ENCODE peak calls at places on chromosome 13, in seven cellular contexts. N is HEK293T, C is HCT116, V is GM12878, E is K562, S is WTC11, Y is HepG2. X is an unnamed sample.

GRCh38 chr13:50127726-50128291 is 112.6 kb downstream of the KCNRG start:
- DNase-seq in V (no peak), C (no peak), Y (no peak), S (peak; percentile 44), E (no peak), N (no peak), X (peak; percentile 68)

GRCh38 chr13:23985846-23986245 is 88.5 kb upstream of the C1QTNF9B start:
- DNase-seq in N (no peak), C (no peak), E (no peak), Y (no peak), S (no peak), V (no peak), X (no peak)

GRCh38 chr13:42225051-42225450 is 46.9 kb upstream of the AKAP11 start:
- DNase-seq in Y (no peak), S (no peak), V (no peak), N (no peak), E (no peak), C (no peak), X (no peak)

GRCh38 chr13:93158565-93158964 is 68.0 kb upstream of the GPC6 start:
- DNase-seq in Y (no peak), V (no peak), C (no peak), S (no peak), N (no peak), E (no peak), X (no peak)

GRCh38 chr13:76711515-76712182 is 174.6 kb downstream of the KCTD12 start:
- DNase-seq in Y (no peak), V (no peak), S (no peak), N (no peak), C (no peak), E (no peak), X (no peak)

GRCh38 chr13:97122381-97122996 is 99.6 kb upstream of the MBNL2 start:
- DNase-seq in E (no peak), S (no peak), Y (no peak), V (no peak), C (peak; percentile 85), N (no peak), X (no peak)

GRCh38 chr13:30895773-30896172 is 10.3 kb upstream of the MEDAG start:
- DNase-seq in C (no peak), V (no peak), N (no peak), E (no peak), Y (no peak), S (no peak), X (no peak)

GRCh38 chr13:42894765-42895181 is 97.3 kb downstream of the EPSTI1 start:
- DNase-seq in V (no peak), Y (no peak), N (no peak), S (no peak), E (no peak), C (no peak), X (no peak)

GRCh38 chr13:43894438-43894837 is 14.7 kb downstream of the LACC1 start:
- DNase-seq in C (no peak), S (no peak), Y (no peak), N (no peak), E (no peak), V (no peak), X (no peak)

GRCh38 chr13:46113596-46113995 is 8.8 kb upstream of the CPB2 start:
- DNase-seq in C (no peak), S (no peak), V (no peak), N (no peak), E (peak; percentile 71), Y (no peak), X (no peak)

GRCh38 chr13:42215578-42216421 is 56.2 kb upstream of the AKAP11 start:
- DNase-seq in Y (peak; percentile 10), V (peak; percentile 4), E (peak; percentile 45), C (peak; percentile 29), S (peak; percentile 42), N (peak; percentile 40), X (no peak)

GRCh38 chr13:43686557-43686956 is 100.2 kb downstream of the ENOX1 start:
- DNase-seq in C (no peak), V (no peak), S (no peak), E (peak; percentile 1), N (no peak), Y (peak; percentile 2), X (no peak)

GRCh38 chr13:102651892-102652291 is 43.0 kb downstream of the METTL21C start:
- DNase-seq in V (no peak), S (no peak), N (no peak), E (no peak), Y (no peak), C (no peak), X (no peak)

GRCh38 chr13:106566682-106567420 is 1.1 kb downstream of the ARGLU1 start:
- DNase-seq in E (peak; percentile 69), S (peak; percentile 37), C (no peak), Y (peak; percentile 32), V (no peak), N (peak; percentile 19), X (no peak)

GRCh38 chr13:42780044-42780443 is 1.3 kb upstream of the FAM216B start:
- DNase-seq in Y (no peak), S (no peak), E (no peak), V (no peak), N (no peak), C (no peak), X (no peak)

GRCh38 chr13:28494537-28494860 is 429 bp downstream of the FLT1 start:
- DNase-seq in E (no peak), S (no peak), Y (no peak), C (no peak), V (no peak), N (peak; percentile 33), X (no peak)

GRCh38 chr13:98174321-98174720 is 2.7 kb downstream of the RNF113B start:
- DNase-seq in E (no peak), Y (no peak), V (no peak), S (no peak), N (no peak), C (no peak), X (no peak)

GRCh38 chr13:48728226-48728625 is 74.5 kb downstream of the CYSLTR2 start:
- DNase-seq in V (no peak), Y (no peak), E (no peak), N (no peak), S (no peak), C (no peak), X (no peak)

GRCh38 chr13:48728876-48729275 is 75.1 kb downstream of the CYSLTR2 start:
- DNase-seq in Y (no peak), E (no peak), C (no peak), N (no peak), V (no peak), S (no peak), X (no peak)

GRCh38 chr13:48730971-48731658 is 77.4 kb downstream of the CYSLTR2 start:
- DNase-seq in S (peak; percentile 13), N (no peak), C (peak; percentile 21), V (no peak), E (no peak), Y (no peak), X (no peak)

GRCh38 chr13:48726711-48727110 is 73.0 kb downstream of the CYSLTR2 start:
- DNase-seq in E (no peak), S (no peak), Y (no peak), C (no peak), V (no peak), N (no peak), X (no peak)

GRCh38 chr13:48727252-48728011 is 73.7 kb downstream of the CYSLTR2 start:
- DNase-seq in C (no peak), Y (no peak), E (no peak), N (peak; percentile 21), V (no peak), S (no peak), X (no peak)
- TF ChIP-seq SP1 in C (no peak), Y (no peak), E (no peak), N (no peak), V (no peak), S (no peak), X (no peak)

GRCh38 chr13:100837611-100838010 is 163.0 kb upstream of the TMTC4 start:
- DNase-seq in E (no peak), S (no peak), Y (no peak), C (no peak), V (no peak), N (no peak), X (no peak)

GRCh38 chr13:100842136-100842535 is 167.5 kb upstream of the TMTC4 start:
- DNase-seq in Y (no peak), S (no peak), V (no peak), N (no peak), C (no peak), E (no peak), X (no peak)

GRCh38 chr13:100835695-100836094 is 161.1 kb upstream of the TMTC4 start:
- DNase-seq in Y (no peak), C (no peak), N (no peak), S (no peak), V (no peak), E (no peak), X (no peak)

GRCh38 chr13:100833427-100833826 is 158.8 kb upstream of the TMTC4 start:
- DNase-seq in E (no peak), V (no peak), C (no peak), N (no peak), S (no peak), Y (no peak), X (no peak)

GRCh38 chr13:100836696-100837095 is 162.1 kb upstream of the TMTC4 start:
- DNase-seq in N (no peak), Y (no peak), C (no peak), S (no peak), E (no peak), V (no peak), X (no peak)
- TF ChIP-seq SP1 in N (no peak), Y (no peak), C (no peak), S (no peak), E (no peak), V (no peak), X (no peak)

GRCh38 chr13:58429917-58430316 is 798.4 kb downstream of the PCDH17 start:
- DNase-seq in C (no peak), N (no peak), V (no peak), E (no peak), S (no peak), Y (no peak), X (no peak)
- TF ChIP-seq SP1 in C (no peak), N (no peak), V (no peak), E (no peak), S (no peak), Y (no peak), X (no peak)

DNA sequence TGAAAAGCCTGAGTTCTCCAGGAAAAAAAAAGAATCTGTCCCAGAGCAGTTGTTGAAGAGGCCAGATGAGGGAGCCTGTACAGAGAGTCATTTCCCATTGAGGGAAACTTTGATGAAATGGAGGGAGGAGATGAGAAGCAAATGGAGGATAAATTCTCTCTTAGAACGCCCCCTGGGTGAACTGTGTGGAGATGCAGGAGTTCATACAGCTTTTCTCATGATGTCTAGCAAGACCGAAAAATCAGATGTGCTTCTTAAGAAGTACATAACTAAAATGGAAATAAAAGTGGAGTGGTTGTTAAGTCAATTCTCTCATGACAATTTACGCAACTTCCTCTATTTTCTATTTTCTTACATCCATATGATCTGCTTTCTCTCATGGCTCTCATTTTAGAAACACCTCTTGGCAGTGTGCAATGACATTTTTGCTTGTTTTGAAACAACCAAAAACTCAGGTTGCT is 1263.1 kb downstream of the PCDH9 start:
- DNase-seq in E (peak; percentile 9), S (no peak), C (peak; percentile 60), N (peak; percentile 79), V (no peak), Y (peak; percentile 34), X (peak; percentile 25)
- TF ChIP-seq SP1 in E (no peak), S (no peak), C (no peak), N (no peak), V (no peak), Y (no peak), X (no peak)

X was measured in H1.